ENCODE peak calls at places on chromosome 15, in ten cellular contexts. Z is ovary; I is CD8-positive, alpha-beta T cell; R is HCT116; P is heart left ventricle; U is sigmoid colon; J is HL-60; L is mucosa of descending colon; T is cardiac fibroblast; F is transverse colon. S is an unnamed sample.

GRCh38 chr15:29870495-29871151 is 48.4 kb upstream of the TJP1 start:
- DNase-seq in L (no peak), Z (peak; percentile 72), R (no peak), J (no peak), P (no peak), F (no peak), T (peak; percentile 10), U (no peak), I (no peak), S (peak; percentile 41)

GRCh38 chr15:52102468-52102867 is 10.1 kb downstream of the BCL2L10 start:
- DNase-seq in L (no peak), J (no peak), T (peak; percentile 86), R (no peak), I (no peak), U (no peak), Z (no peak), P (no peak), F (no peak), S (peak; percentile 99)

GRCh38 chr15:55224892-55225291 is 28.2 kb upstream of the RSL24D1 start:
- DNase-seq in U (no peak), R (no peak), T (no peak), Z (no peak), L (no peak), I (peak; percentile 12), P (no peak), F (no peak), J (peak; percentile 95), S (no peak)

GRCh38 chr15:88604381-88604951 is 16.7 kb upstream of the AEN start:
- DNase-seq in L (no peak), P (no peak), R (no peak), J (no peak), T (no peak), Z (no peak), U (no peak), F (no peak), I (no peak), S (no peak)

GRCh38 chr15:100803158-100803440 is 76.5 kb upstream of the ALDH1A3 start:
- DNase-seq in L (no peak), P (no peak), T (no peak), F (no peak), R (no peak), U (no peak), J (no peak), I (no peak), Z (no peak), S (no peak)

GRCh38 chr15:33641069-33641468 is 327.2 kb upstream of the CHRM5 start:
- DNase-seq in T (no peak), J (no peak), P (no peak), L (no peak), F (no peak), U (no peak), I (no peak), Z (no peak), R (no peak), S (no peak)

GRCh38 chr15:31372635-31373091 is 46.0 kb downstream of the KLF13 start:
- DNase-seq in F (no peak), T (peak; percentile 90), Z (no peak), R (no peak), L (peak; percentile 46), P (peak; percentile 90), U (peak; percentile 90), I (no peak), J (no peak), S (peak; percentile 86)

GRCh38 chr15:95557226-95558046 is 773.1 kb upstream of the NR2F2 start:
- DNase-seq in T (peak; percentile 93), P (no peak), Z (no peak), I (no peak), F (no peak), U (no peak), J (peak; percentile 10), L (no peak), R (peak; percentile 83), S (peak; percentile 95)

GRCh38 chr15:75945953-75946352 is 42.3 kb downstream of the FBXO22 start:
- DNase-seq in Z (no peak), L (no peak), I (no peak), T (peak; percentile 27), J (peak; percentile 64), P (no peak), U (no peak), F (no peak), R (no peak), S (peak; percentile 80)

GRCh38 chr15:99651023-99651807 is 82.0 kb downstream of the LYSMD4 start:
- DNase-seq in R (no peak), Z (no peak), I (no peak), P (no peak), F (no peak), J (no peak), U (no peak), T (peak; percentile 24), L (no peak), S (peak; percentile 77)

GRCh38 chr15:61527836-61528589 is 298.9 kb upstream of the RORA start:
- DNase-seq in R (no peak), I (no peak), T (no peak), F (no peak), Z (no peak), U (no peak), P (no peak), L (no peak), J (no peak), S (no peak)

GRCh38 chr15:70027518-70027917 is 70.2 kb downstream of the TLE3 start:
- DNase-seq in R (no peak), T (no peak), L (no peak), P (no peak), F (no peak), I (no peak), Z (no peak), U (no peak), J (no peak), S (no peak)

DNA sequence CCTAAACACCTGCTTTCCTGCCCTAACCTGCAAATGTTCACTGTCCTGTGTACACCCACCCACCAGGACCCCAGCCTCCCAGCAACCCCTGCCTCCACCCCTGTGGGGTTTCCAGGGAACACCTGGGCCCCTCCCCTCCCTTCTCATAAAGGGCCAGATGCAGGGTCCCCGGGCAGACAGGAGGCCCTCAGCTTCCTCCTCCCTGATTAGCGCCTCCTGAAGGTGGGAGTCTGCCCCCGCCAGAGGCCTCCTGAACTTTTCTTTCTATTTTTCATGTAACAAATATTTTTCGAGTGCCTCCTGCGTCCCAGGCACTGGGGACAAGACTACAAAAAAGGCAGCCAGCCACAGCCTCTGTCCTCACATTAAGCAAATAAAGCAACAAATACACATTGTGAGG is 135.4 kb upstream of the LINGO1 start:
- DNase-seq in P (no peak), R (no peak), J (no peak), I (no peak), Z (no peak), T (no peak), F (no peak), L (no peak), U (no peak), S (no peak)
- TF ChIP-seq CTCF in P (no peak), R (peak; percentile 11), J (no peak), I (no peak), Z (no peak), T (no peak), F (no peak), L (no peak), U (no peak), S (no peak)

GRCh38 chr15:65724479-65724878 is 67.6 kb downstream of the DENND4A start:
- DNase-seq in P (no peak), F (no peak), R (no peak), I (no peak), T (no peak), J (no peak), L (no peak), Z (no peak), U (no peak), S (no peak)
- H3K4me3 ChIP-seq in P (no peak overlapping the region), F (no peak overlapping the region), R (no peak overlapping the region), I (no peak overlapping the region), T (no peak overlapping the region), J (no peak overlapping the region), L (no peak overlapping the region), Z (no peak overlapping the region), U (no peak overlapping the region), S (no peak overlapping the region)

GRCh38 chr15:80090879-80091503 is 31.5 kb downstream of the ZFAND6 start:
- DNase-seq in F (no peak), Z (no peak), T (no peak), I (no peak), R (no peak), P (no peak), U (no peak), J (no peak), L (no peak), S (peak; percentile 15)
- TF ChIP-seq CTCF in F (no peak), Z (no peak), T (peak; percentile 38), I (peak; percentile 56), R (peak; percentile 51), P (no peak), U (no peak), J (no peak), L (no peak), S (peak; percentile 44)

GRCh38 chr15:74794248-74794969 is 12.5 kb downstream of the CSK start:
- DNase-seq in T (no peak), I (no peak), P (no peak), U (peak; percentile 53), Z (no peak), R (no peak), F (no peak), J (no peak), L (no peak), S (no peak)

GRCh38 chr15:74791667-74792066 is 9.8 kb downstream of the CSK start:
- DNase-seq in L (no peak), J (no peak), F (no peak), I (no peak), Z (no peak), U (no peak), R (no peak), T (no peak), P (no peak), S (no peak)

GRCh38 chr15:74791007-74791406 is 9.1 kb downstream of the CSK start:
- DNase-seq in U (no peak), P (no peak), R (no peak), J (no peak), F (no peak), Z (no peak), T (no peak), L (no peak), I (no peak), S (no peak)

GRCh38 chr15:74793135-74794028 is 11.5 kb downstream of the CSK start:
- DNase-seq in F (peak; percentile 59), I (peak; percentile 85), P (no peak), Z (no peak), R (no peak), J (no peak), T (no peak), U (peak; percentile 59), L (no peak), S (no peak)

DNA sequence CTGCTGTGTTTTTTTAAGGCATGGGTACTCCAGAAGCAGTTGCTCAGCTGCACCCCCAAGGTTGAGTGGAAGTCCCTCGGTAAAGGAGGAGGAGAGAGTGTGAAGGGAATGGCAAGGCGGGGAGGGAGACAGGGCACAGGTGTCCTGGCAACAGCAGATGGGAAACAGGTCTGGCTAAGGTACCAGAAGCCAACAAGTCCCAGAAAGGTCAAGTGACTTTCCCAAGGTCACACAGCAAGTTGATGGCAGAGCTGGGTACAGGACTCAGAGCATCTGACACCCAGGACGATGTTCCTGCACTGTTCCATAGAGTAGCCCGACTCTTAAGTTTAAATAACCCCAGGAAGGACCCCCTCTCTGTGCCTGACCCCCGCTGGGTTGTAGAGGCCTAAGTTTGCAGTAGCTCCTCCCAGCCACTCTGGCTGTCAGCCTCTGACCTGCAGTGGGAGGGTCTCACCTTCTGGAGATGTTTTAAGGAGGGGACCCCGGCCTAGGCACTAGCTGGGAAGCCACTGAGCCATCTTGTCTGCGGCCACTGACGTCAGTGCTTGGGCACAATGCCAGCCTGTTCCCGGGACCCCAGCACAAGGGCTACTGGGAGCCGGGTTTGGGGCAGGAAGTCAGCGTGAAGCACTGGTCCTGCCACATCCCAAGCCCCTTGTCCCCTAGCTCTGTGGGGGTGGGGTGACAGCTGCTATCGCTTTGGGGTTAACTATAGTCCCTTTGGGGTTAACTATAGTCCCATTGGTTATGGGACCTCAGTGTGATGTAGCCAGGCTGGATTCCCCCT is 10.5 kb downstream of the CSK start:
- DNase-seq in L (no peak), F (no peak), U (peak; percentile 62), I (no peak), J (no peak), R (no peak), P (peak; percentile 60), T (no peak), Z (no peak), S (no peak)
- H3K4me3 ChIP-seq in L (no peak overlapping the region), F (no peak overlapping the region), U (no peak overlapping the region), I (peak overlapping the region; percentile 24), J (no peak overlapping the region), R (no peak overlapping the region), P (no peak overlapping the region), T (no peak overlapping the region), Z (no peak overlapping the region), S (no peak overlapping the region)

S was measured in fibroblast of mammary gland.